ENCODE peak calls at places on chromosomes 7 and 10, in ten cellular contexts. R, D, Q, O, C, N, G, H, M and Z are unnamed samples.

GRCh38 chr7:25216837-25217236 is 11.4 kb downstream of the NPVF start:
- DNase-seq in R (peak; percentile 53), O (peak; percentile 75), Q (no peak), C (no peak), M (no peak), N (no peak), H (peak; percentile 35), G (no peak), D (peak; percentile 70), Z (peak; percentile 61)

GRCh38 chr7:27150568-27151340 is 1.6 kb downstream of the HOXA3 start:
- DNase-seq in Q (peak; percentile 85), H (peak; percentile 88), C (peak; percentile 64), R (peak; percentile 77), M (peak; percentile 77), O (peak; percentile 69), D (peak; percentile 57), N (peak; percentile 82), G (peak; percentile 72), Z (peak; percentile 77)

GRCh38 chr10:311901-312665 is 176.8 kb downstream of the ZMYND11 start:
- DNase-seq in N (no peak), M (no peak), H (no peak), C (no peak), R (no peak), O (no peak), D (no peak), G (no peak), Q (no peak), Z (no peak)

GRCh38 chr7:4958477-4959301 is at the start of gene MMD2:
- DNase-seq in C (no peak), M (no peak), Q (no peak), R (no peak), O (no peak), N (peak; percentile 61), D (no peak), G (no peak), H (no peak), Z (no peak)

GRCh38 chr7:82507365-82507975 is 63.9 kb upstream of the CACNA2D1 start:
- DNase-seq in M (no peak), G (no peak), C (no peak), R (no peak), H (no peak), N (no peak), O (no peak), D (no peak), Q (no peak), Z (no peak)

GRCh38 chr10:48506147-48506917 is 98.5 kb downstream of the ARHGAP22 start:
- DNase-seq in N (no peak), R (peak; percentile 59), D (peak; percentile 74), O (peak; percentile 65), G (no peak), C (no peak), M (no peak), H (peak; percentile 30), Q (no peak), Z (peak; percentile 57)

GRCh38 chr10:3486346-3487065 is 298.5 kb downstream of the KLF6 start:
- DNase-seq in C (no peak), R (no peak), G (no peak), H (peak; percentile 53), N (peak; percentile 66), M (peak; percentile 91), Q (no peak), D (peak; percentile 43), O (no peak), Z (peak; percentile 99)

GRCh38 chr10:69318997-69319727 is 40.9 kb downstream of the HK1 start:
- DNase-seq in G (peak; percentile 29), M (peak; percentile 86), C (peak; percentile 95), H (peak; percentile 59), D (peak; percentile 61), Q (peak; percentile 79), O (peak; percentile 74), R (peak; percentile 81), N (peak; percentile 61), Z (peak; percentile 61)

GRCh38 chr7:35526645-35527044 is 168.3 kb downstream of the HERPUD2 start:
- DNase-seq in M (no peak), H (no peak), O (no peak), N (no peak), R (no peak), G (no peak), C (no peak), Q (no peak), D (no peak), Z (no peak)

GRCh38 chr7:155520114-155520513 is 26.2 kb downstream of the CNPY1 start:
- DNase-seq in Q (no peak), G (no peak), N (no peak), H (no peak), R (no peak), O (no peak), C (no peak), D (no peak), M (no peak), Z (no peak)

GRCh38 chr7:18315241-18315640 is 180.3 kb upstream of the HDAC9 start:
- DNase-seq in M (no peak), H (no peak), Q (no peak), N (no peak), R (no peak), D (no peak), C (no peak), G (no peak), O (no peak), Z (peak; percentile 18)

GRCh38 chr7:120091807-120092206 is 181.2 kb upstream of the KCND2 start:
- DNase-seq in C (no peak), R (no peak), H (no peak), Q (no peak), D (no peak), N (no peak), G (no peak), M (no peak), O (no peak), Z (no peak)

DNA sequence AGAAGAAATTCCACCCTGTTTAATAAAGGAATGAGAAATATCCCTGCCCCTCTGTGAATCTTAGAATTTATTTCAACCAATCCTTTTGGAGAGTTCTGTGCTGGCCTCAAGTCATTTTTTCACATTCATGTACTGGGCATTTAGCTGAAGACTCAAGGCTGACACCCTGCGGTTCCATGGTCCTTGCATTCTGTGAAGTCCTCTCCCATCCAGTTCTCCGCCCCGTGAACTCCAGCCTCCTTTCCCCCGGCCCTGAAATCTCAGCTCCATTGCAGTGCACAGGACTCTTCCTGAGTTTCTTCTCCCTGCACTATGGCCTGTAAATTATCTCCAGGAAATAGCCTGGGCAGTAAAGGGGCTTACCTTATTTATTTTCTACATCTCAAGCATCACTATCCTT is 183.0 kb upstream of the KCND2 start:
- DNase-seq in Q (no peak), H (no peak), D (peak; percentile 35), N (no peak), C (no peak), O (peak; percentile 56), M (no peak), G (no peak), R (peak; percentile 63), Z (peak; percentile 51)
- TF ChIP-seq CTCF in Q (no peak), H (no peak), D (peak; percentile 38), N (no peak), C (no peak), O (peak; percentile 61), M (no peak), G (no peak), R (peak; percentile 58), Z (peak; percentile 49)

DNA sequence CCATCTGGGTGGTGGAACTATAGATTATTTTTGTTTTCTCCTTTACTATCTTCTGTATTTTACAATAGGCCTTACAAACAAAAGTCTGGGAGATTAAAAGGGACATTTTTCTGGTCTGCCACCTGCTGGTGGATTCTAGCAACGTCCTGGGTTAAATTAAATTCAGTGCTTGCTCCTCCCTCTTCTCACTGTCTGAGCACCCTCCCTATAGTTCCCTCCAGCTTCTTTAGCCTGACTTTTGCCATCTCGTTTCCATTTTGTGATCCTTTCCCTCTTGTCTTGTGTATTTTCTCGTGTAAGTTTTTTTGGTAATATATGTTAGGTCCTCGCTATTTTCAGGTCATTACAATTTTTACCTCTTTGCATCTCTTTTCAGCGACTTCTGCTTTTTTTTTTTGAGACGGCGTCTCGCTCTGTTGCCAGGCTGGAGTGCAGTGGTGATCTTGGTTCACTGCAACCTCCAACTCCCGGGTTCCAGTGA is 16.1 kb downstream of the ANKRD16 start:
- DNase-seq in C (no peak), H (peak; percentile 80), O (peak; percentile 83), Q (peak; percentile 69), D (peak; percentile 85), G (peak; percentile 65), R (peak; percentile 79), M (peak; percentile 64), N (peak; percentile 69), Z (peak; percentile 73)
- TF ChIP-seq CTCF in C (peak; percentile 61), H (peak; percentile 73), O (peak; percentile 56), Q (peak; percentile 69), D (peak; percentile 77), G (peak; percentile 86), R (peak; percentile 74), M (peak; percentile 80), N (peak; percentile 73), Z (peak; percentile 71)

GRCh38 chr7:45648671-45648995 is 74.5 kb downstream of the ADCY1 start:
- DNase-seq in R (no peak), C (no peak), Q (no peak), H (no peak), G (no peak), M (no peak), D (no peak), N (no peak), O (no peak), Z (no peak)
- TF ChIP-seq CTCF in R (no peak), C (no peak), Q (no peak), H (no peak), G (no peak), M (no peak), D (no peak), N (no peak), O (no peak), Z (no peak)

GRCh38 chr7:158648168-158648567 is 56.4 kb downstream of the NCAPG2 start:
- DNase-seq in Q (no peak), N (no peak), C (no peak), D (no peak), G (no peak), O (no peak), H (no peak), R (no peak), M (no peak), Z (no peak)

GRCh38 chr7:158648787-158649186 is 55.8 kb downstream of the NCAPG2 start:
- DNase-seq in R (no peak), M (no peak), D (peak; percentile 38), H (no peak), Q (no peak), G (no peak), O (peak; percentile 15), C (no peak), N (no peak), Z (no peak)

GRCh38 chr7:158646766-158647474 is 57.7 kb downstream of the NCAPG2 start:
- DNase-seq in G (peak; percentile 16), D (peak; percentile 25), C (no peak), M (no peak), R (no peak), N (peak; percentile 27), Q (no peak), H (no peak), O (no peak), Z (peak; percentile 24)

GRCh38 chr7:158645842-158646241 is 58.2 kb upstream of the PTPRN2 start:
- DNase-seq in O (no peak), M (no peak), Q (no peak), N (no peak), G (no peak), H (no peak), D (no peak), C (no peak), R (no peak), Z (no peak)

DNA sequence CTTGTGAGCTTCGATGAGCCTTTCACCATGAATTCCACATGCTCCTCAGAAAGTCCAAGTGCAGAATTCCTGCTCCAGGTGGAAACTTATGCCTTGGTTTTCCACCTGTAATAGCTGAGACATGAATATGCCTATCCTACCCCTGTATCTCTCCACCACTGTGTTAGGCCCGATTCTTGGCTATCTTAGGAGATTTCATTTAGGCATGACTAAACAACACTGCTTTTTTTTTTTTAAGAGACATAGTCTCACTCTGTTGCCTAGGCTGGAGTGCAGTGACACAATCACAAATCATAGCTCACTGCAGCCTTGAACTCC is 57.2 kb downstream of the NCAPG2 start:
- DNase-seq in D (no peak), Q (no peak), R (no peak), N (no peak), G (no peak), H (no peak), M (no peak), C (no peak), O (no peak), Z (no peak)
- TF ChIP-seq CTCF in D (no peak), Q (no peak), R (no peak), N (no peak), G (no peak), H (no peak), M (no peak), C (no peak), O (no peak), Z (no peak)